ENCODE peak calls at places on chromosomes 5 and 9, in nine cellular contexts. One of them, this sample, is unnamed.

GRCh38 chr9:86020731-86021130 is 78.6 kb downstream of the GOLM1 start:
- DNase-seq in colonic mucosa: no peak
- DNase-seq in BE2C: no peak
- DNase-seq in body of pancreas: no peak
- DNase-seq in cardiac muscle cell: peak
- DNase-seq in fibroblast of the aortic adventitia: peak
- DNase-seq in Peyer's patch: no peak
- DNase-seq in sigmoid colon: no peak
- DNase-seq in astrocyte of the cerebellum: peak
- DNase-seq in this sample: no peak

GRCh38 chr5:135126688-135127603 is 92.9 kb upstream of the PITX1 start:
- DNase-seq in colonic mucosa: peak
- DNase-seq in BE2C: peak
- DNase-seq in body of pancreas: peak
- DNase-seq in cardiac muscle cell: no peak
- DNase-seq in fibroblast of the aortic adventitia: no peak
- DNase-seq in Peyer's patch: no peak
- DNase-seq in sigmoid colon: no peak
- DNase-seq in astrocyte of the cerebellum: no peak
- DNase-seq in this sample: peak

GRCh38 chr5:148733601-148734438 is 79.5 kb upstream of the HTR4 start:
- DNase-seq in colonic mucosa: peak
- DNase-seq in BE2C: peak
- DNase-seq in body of pancreas: peak
- DNase-seq in cardiac muscle cell: peak
- DNase-seq in fibroblast of the aortic adventitia: peak
- DNase-seq in Peyer's patch: peak
- DNase-seq in sigmoid colon: peak
- DNase-seq in astrocyte of the cerebellum: peak
- DNase-seq in this sample: no peak

GRCh38 chr9:130555968-130556367 is 23.4 kb upstream of the FUBP3 start:
- DNase-seq in colonic mucosa: no peak
- DNase-seq in BE2C: no peak
- DNase-seq in body of pancreas: no peak
- DNase-seq in cardiac muscle cell: peak
- DNase-seq in fibroblast of the aortic adventitia: no peak
- DNase-seq in Peyer's patch: no peak
- DNase-seq in sigmoid colon: no peak
- DNase-seq in astrocyte of the cerebellum: no peak
- DNase-seq in this sample: no peak

GRCh38 chr5:171695804-171696203 is 89.8 kb upstream of the SMIM23 start:
- DNase-seq in colonic mucosa: no peak
- DNase-seq in BE2C: no peak
- DNase-seq in body of pancreas: no peak
- DNase-seq in cardiac muscle cell: no peak
- DNase-seq in fibroblast of the aortic adventitia: no peak
- DNase-seq in Peyer's patch: no peak
- DNase-seq in sigmoid colon: peak
- DNase-seq in astrocyte of the cerebellum: no peak
- DNase-seq in this sample: no peak

GRCh38 chr5:34775886-34776285 is 63.1 kb upstream of the TTC23L start:
- DNase-seq in colonic mucosa: no peak
- DNase-seq in BE2C: no peak
- DNase-seq in body of pancreas: no peak
- DNase-seq in cardiac muscle cell: no peak
- DNase-seq in fibroblast of the aortic adventitia: no peak
- DNase-seq in Peyer's patch: no peak
- DNase-seq in sigmoid colon: no peak
- DNase-seq in astrocyte of the cerebellum: no peak
- DNase-seq in this sample: no peak

GRCh38 chr5:176540476-176540899 is 3.3 kb upstream of the RNF44 start:
- DNase-seq in colonic mucosa: no peak
- DNase-seq in BE2C: no peak
- DNase-seq in body of pancreas: no peak
- DNase-seq in cardiac muscle cell: no peak
- DNase-seq in fibroblast of the aortic adventitia: no peak
- DNase-seq in Peyer's patch: no peak
- DNase-seq in sigmoid colon: no peak
- DNase-seq in astrocyte of the cerebellum: no peak
- DNase-seq in this sample: no peak

GRCh38 chr5:111680737-111681413 is 76.1 kb downstream of the NREP start:
- DNase-seq in colonic mucosa: peak
- DNase-seq in BE2C: peak
- DNase-seq in body of pancreas: peak
- DNase-seq in cardiac muscle cell: peak
- DNase-seq in fibroblast of the aortic adventitia: peak
- DNase-seq in Peyer's patch: peak
- DNase-seq in sigmoid colon: peak
- DNase-seq in astrocyte of the cerebellum: peak
- DNase-seq in this sample: peak

GRCh38 chr9:108994695-108995094 is 18.6 kb downstream of the CTNNAL1 start:
- DNase-seq in colonic mucosa: no peak
- DNase-seq in BE2C: no peak
- DNase-seq in body of pancreas: peak
- DNase-seq in cardiac muscle cell: peak
- DNase-seq in fibroblast of the aortic adventitia: peak
- DNase-seq in Peyer's patch: no peak
- DNase-seq in sigmoid colon: no peak
- DNase-seq in astrocyte of the cerebellum: no peak
- DNase-seq in this sample: no peak

GRCh38 chr9:33250458-33250995 is 10.6 kb downstream of the SPINK4 start:
- DNase-seq in colonic mucosa: no peak
- DNase-seq in BE2C: no peak
- DNase-seq in body of pancreas: no peak
- DNase-seq in cardiac muscle cell: peak
- DNase-seq in fibroblast of the aortic adventitia: peak
- DNase-seq in Peyer's patch: peak
- DNase-seq in sigmoid colon: peak
- DNase-seq in astrocyte of the cerebellum: no peak
- DNase-seq in this sample: no peak

GRCh38 chr9:23291001-23291400 is 535.0 kb downstream of the ELAVL2 start:
- DNase-seq in colonic mucosa: no peak
- DNase-seq in BE2C: no peak
- DNase-seq in body of pancreas: no peak
- DNase-seq in cardiac muscle cell: no peak
- DNase-seq in fibroblast of the aortic adventitia: no peak
- DNase-seq in Peyer's patch: no peak
- DNase-seq in sigmoid colon: no peak
- DNase-seq in astrocyte of the cerebellum: no peak
- DNase-seq in this sample: no peak

GRCh38 chr5:121315786-121316185 is 535.9 kb upstream of the FTMT start:
- DNase-seq in colonic mucosa: no peak
- DNase-seq in BE2C: no peak
- DNase-seq in body of pancreas: no peak
- DNase-seq in cardiac muscle cell: no peak
- DNase-seq in fibroblast of the aortic adventitia: peak
- DNase-seq in Peyer's patch: no peak
- DNase-seq in sigmoid colon: no peak
- DNase-seq in astrocyte of the cerebellum: no peak
- DNase-seq in this sample: no peak

GRCh38 chr5:30099634-30100033 is 1093.9 kb upstream of the CDH6 start:
- DNase-seq in colonic mucosa: no peak
- DNase-seq in BE2C: no peak
- DNase-seq in body of pancreas: no peak
- DNase-seq in cardiac muscle cell: peak
- DNase-seq in fibroblast of the aortic adventitia: peak
- DNase-seq in Peyer's patch: no peak
- DNase-seq in sigmoid colon: no peak
- DNase-seq in astrocyte of the cerebellum: peak
- DNase-seq in this sample: peak

GRCh38 chr5:5710471-5710870 is 288.0 kb downstream of the ICE1 start:
- DNase-seq in colonic mucosa: no peak
- DNase-seq in BE2C: peak
- DNase-seq in body of pancreas: no peak
- DNase-seq in cardiac muscle cell: no peak
- DNase-seq in fibroblast of the aortic adventitia: no peak
- DNase-seq in Peyer's patch: no peak
- DNase-seq in sigmoid colon: no peak
- DNase-seq in astrocyte of the cerebellum: no peak
- DNase-seq in this sample: no peak
- H3K4me3 ChIP-seq in colonic mucosa: no peak
- H3K4me3 ChIP-seq in BE2C: peak
- H3K4me3 ChIP-seq in body of pancreas: no peak
- H3K4me3 ChIP-seq in cardiac muscle cell: no peak
- H3K4me3 ChIP-seq in fibroblast of the aortic adventitia: no peak
- H3K4me3 ChIP-seq in Peyer's patch: no peak
- H3K4me3 ChIP-seq in sigmoid colon: no peak
- H3K4me3 ChIP-seq in astrocyte of the cerebellum: no peak
- H3K4me3 ChIP-seq in this sample: no peak

DNA sequence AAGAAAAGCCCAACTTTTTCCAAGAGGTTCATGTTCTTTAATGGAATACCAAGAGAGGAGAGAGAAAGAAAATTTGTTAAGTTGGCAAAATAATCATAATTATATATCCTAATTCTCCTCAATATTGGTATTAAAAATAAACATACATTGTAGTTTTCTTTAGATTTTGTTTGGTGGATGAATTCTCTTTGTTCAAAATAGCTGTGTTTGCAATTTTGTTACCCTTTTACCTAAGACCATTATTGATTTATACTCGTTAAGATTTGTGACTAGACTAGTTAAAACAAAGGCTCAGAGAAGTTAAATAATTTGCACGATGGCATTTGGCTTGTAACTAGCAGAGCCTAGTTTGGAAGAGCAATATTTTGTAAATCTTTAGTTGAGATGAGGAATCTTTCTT is 9.7 kb downstream of the LRRC19 start:
- DNase-seq in colonic mucosa: no peak
- DNase-seq in BE2C: no peak
- DNase-seq in body of pancreas: no peak
- DNase-seq in cardiac muscle cell: no peak
- DNase-seq in fibroblast of the aortic adventitia: no peak
- DNase-seq in Peyer's patch: no peak
- DNase-seq in sigmoid colon: no peak
- DNase-seq in astrocyte of the cerebellum: no peak
- DNase-seq in this sample: no peak
- TF ChIP-seq CTCF in colonic mucosa: no peak
- TF ChIP-seq CTCF in BE2C: no peak
- TF ChIP-seq CTCF in body of pancreas: no peak
- TF ChIP-seq CTCF in cardiac muscle cell: no peak
- TF ChIP-seq CTCF in fibroblast of the aortic adventitia: no peak
- TF ChIP-seq CTCF in Peyer's patch: no peak
- TF ChIP-seq CTCF in sigmoid colon: no peak
- TF ChIP-seq CTCF in astrocyte of the cerebellum: no peak
- TF ChIP-seq CTCF in this sample: no peak

DNA sequence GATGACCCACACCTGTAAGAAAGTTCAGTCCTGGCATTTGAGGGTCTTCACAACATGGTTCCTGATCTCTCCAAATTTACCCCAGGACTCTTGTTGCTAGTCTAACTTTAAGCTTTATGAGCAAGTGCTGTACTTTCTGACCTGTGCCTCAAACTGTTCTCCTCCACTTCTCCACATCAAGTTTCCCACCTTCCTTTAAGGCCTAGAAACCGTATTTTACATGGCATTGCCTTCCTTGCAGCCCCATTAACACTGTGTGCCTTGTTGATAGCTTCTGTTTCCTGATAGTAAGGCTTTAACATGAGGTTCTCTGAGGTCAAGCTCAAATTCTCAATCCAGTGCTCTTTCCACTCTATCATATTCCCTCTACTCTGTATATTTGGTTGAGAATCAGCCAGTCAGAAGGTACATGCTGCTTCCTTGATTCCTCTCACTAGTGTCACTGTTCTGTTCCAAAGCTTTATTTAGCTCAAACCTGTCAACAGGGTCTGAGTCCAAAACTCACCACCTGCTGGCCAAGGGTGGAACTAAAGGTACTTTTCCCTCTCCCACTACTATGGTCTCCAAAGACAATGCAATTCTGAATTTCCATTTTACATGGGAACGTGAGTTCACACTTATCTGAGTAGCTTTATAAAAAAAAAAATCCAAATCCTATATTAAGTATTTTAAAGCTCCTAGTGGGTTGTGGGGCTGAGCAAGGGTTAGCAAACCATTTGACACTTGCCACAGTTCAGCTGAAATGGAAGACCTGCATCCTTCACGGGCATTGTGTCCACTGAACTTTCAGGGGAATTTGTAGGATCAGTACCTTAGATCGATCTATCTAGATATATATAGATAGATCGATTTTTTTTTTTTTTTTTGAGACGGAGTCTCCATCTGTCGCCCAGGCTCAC is 21.1 kb downstream of the VCP start:
- DNase-seq in colonic mucosa: peak
- DNase-seq in BE2C: peak
- DNase-seq in body of pancreas: peak
- DNase-seq in cardiac muscle cell: peak
- DNase-seq in fibroblast of the aortic adventitia: peak
- DNase-seq in Peyer's patch: peak
- DNase-seq in sigmoid colon: no peak
- DNase-seq in astrocyte of the cerebellum: no peak
- DNase-seq in this sample: no peak
- H3K4me3 ChIP-seq in colonic mucosa: no peak
- H3K4me3 ChIP-seq in BE2C: no peak
- H3K4me3 ChIP-seq in body of pancreas: no peak
- H3K4me3 ChIP-seq in cardiac muscle cell: no peak
- H3K4me3 ChIP-seq in fibroblast of the aortic adventitia: no peak
- H3K4me3 ChIP-seq in Peyer's patch: no peak
- H3K4me3 ChIP-seq in sigmoid colon: no peak
- H3K4me3 ChIP-seq in astrocyte of the cerebellum: no peak
- H3K4me3 ChIP-seq in this sample: no peak

GRCh38 chr5:143153332-143154119 is 250.0 kb downstream of the NR3C1 start:
- DNase-seq in colonic mucosa: peak
- DNase-seq in BE2C: no peak
- DNase-seq in body of pancreas: peak
- DNase-seq in cardiac muscle cell: peak
- DNase-seq in fibroblast of the aortic adventitia: peak
- DNase-seq in Peyer's patch: peak
- DNase-seq in sigmoid colon: peak
- DNase-seq in astrocyte of the cerebellum: peak
- DNase-seq in this sample: no peak

GRCh38 chr5:143152445-143152844 is 251.0 kb downstream of the NR3C1 start:
- DNase-seq in colonic mucosa: no peak
- DNase-seq in BE2C: no peak
- DNase-seq in body of pancreas: no peak
- DNase-seq in cardiac muscle cell: no peak
- DNase-seq in fibroblast of the aortic adventitia: no peak
- DNase-seq in Peyer's patch: no peak
- DNase-seq in sigmoid colon: no peak
- DNase-seq in astrocyte of the cerebellum: no peak
- DNase-seq in this sample: no peak

GRCh38 chr5:143156556-143156955 is 246.9 kb downstream of the NR3C1 start:
- DNase-seq in colonic mucosa: no peak
- DNase-seq in BE2C: no peak
- DNase-seq in body of pancreas: no peak
- DNase-seq in cardiac muscle cell: no peak
- DNase-seq in fibroblast of the aortic adventitia: no peak
- DNase-seq in Peyer's patch: no peak
- DNase-seq in sigmoid colon: no peak
- DNase-seq in astrocyte of the cerebellum: no peak
- DNase-seq in this sample: no peak

GRCh38 chr5:143154495-143155375 is 248.8 kb downstream of the NR3C1 start:
- DNase-seq in colonic mucosa: no peak
- DNase-seq in BE2C: no peak
- DNase-seq in body of pancreas: no peak
- DNase-seq in cardiac muscle cell: no peak
- DNase-seq in fibroblast of the aortic adventitia: peak
- DNase-seq in Peyer's patch: no peak
- DNase-seq in sigmoid colon: no peak
- DNase-seq in astrocyte of the cerebellum: no peak
- DNase-seq in this sample: no peak

DNA sequence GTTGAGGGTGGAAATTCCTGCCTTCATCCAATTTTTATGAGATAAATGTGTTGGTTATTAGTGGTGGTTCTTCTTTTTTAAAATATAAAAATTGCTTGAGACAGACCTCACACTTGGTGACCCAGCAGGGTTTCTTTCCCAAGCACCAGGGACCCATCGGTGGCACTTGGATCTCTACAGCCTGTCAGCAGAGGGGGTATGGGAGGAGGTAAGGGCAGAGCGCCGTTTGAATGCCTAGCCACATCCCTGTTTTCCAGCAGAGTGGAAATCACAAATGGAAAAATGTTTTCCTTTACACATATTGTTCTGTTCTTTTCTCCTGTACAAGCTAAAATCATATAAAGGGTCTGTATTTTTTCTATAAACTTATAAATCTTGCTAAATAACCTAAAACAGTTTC is 248.0 kb downstream of the NR3C1 start:
- DNase-seq in colonic mucosa: no peak
- DNase-seq in BE2C: no peak
- DNase-seq in body of pancreas: no peak
- DNase-seq in cardiac muscle cell: no peak
- DNase-seq in fibroblast of the aortic adventitia: peak
- DNase-seq in Peyer's patch: no peak
- DNase-seq in sigmoid colon: no peak
- DNase-seq in astrocyte of the cerebellum: no peak
- DNase-seq in this sample: no peak
- TF ChIP-seq CTCF in colonic mucosa: no peak
- TF ChIP-seq CTCF in BE2C: no peak
- TF ChIP-seq CTCF in body of pancreas: no peak
- TF ChIP-seq CTCF in cardiac muscle cell: no peak
- TF ChIP-seq CTCF in fibroblast of the aortic adventitia: peak
- TF ChIP-seq CTCF in Peyer's patch: no peak
- TF ChIP-seq CTCF in sigmoid colon: no peak
- TF ChIP-seq CTCF in astrocyte of the cerebellum: no peak
- TF ChIP-seq CTCF in this sample: no peak